ENCODE peak calls at places on chromosomes 2 and 18, in nine cellular contexts. One of them, this sample, is unnamed.

GRCh38 chr2:27356056-27356381 is 545 bp downstream of the GTF3C2 start:
- DNase-seq in IMR-90: peak; percentile 53
- DNase-seq in small intestine: peak; percentile 73
- DNase-seq in GM23248: peak; percentile 79
- DNase-seq in CD8-positive, alpha-beta memory T cell: no peak
- DNase-seq in stomach: peak; percentile 43
- DNase-seq in cardiac muscle cell: no peak
- DNase-seq in Peyer's patch: peak; percentile 76
- DNase-seq in tibial artery: peak; percentile 74
- DNase-seq in this sample: no peak

GRCh38 chr2:174827371-174828369 is 63.4 kb upstream of the CHRNA1 start:
- DNase-seq in small intestine: no peak
- DNase-seq in Peyer's patch: no peak
- DNase-seq in tibial artery: no peak
- DNase-seq in IMR-90: peak; percentile 49
- DNase-seq in GM23248: peak; percentile 54
- DNase-seq in CD8-positive, alpha-beta memory T cell: no peak
- DNase-seq in cardiac muscle cell: peak; percentile 57
- DNase-seq in stomach: no peak
- DNase-seq in this sample: no peak

GRCh38 chr2:20868377-20868776 is 45.5 kb upstream of the LDAH start:
- DNase-seq in stomach: no peak
- DNase-seq in cardiac muscle cell: no peak
- DNase-seq in Peyer's patch: no peak
- DNase-seq in GM23248: no peak
- DNase-seq in tibial artery: no peak
- DNase-seq in CD8-positive, alpha-beta memory T cell: no peak
- DNase-seq in IMR-90: no peak
- DNase-seq in small intestine: no peak
- DNase-seq in this sample: no peak

GRCh38 chr18:21741511-21742322 is 1.1 kb downstream of the MIB1 start:
- DNase-seq in stomach: peak; percentile 40
- DNase-seq in cardiac muscle cell: peak; percentile 24
- DNase-seq in tibial artery: peak; percentile 78
- DNase-seq in small intestine: peak; percentile 14
- DNase-seq in Peyer's patch: peak; percentile 59
- DNase-seq in CD8-positive, alpha-beta memory T cell: peak; percentile 24
- DNase-seq in IMR-90: peak; percentile 9
- DNase-seq in GM23248: peak; percentile 48
- DNase-seq in this sample: peak; percentile 27

GRCh38 chr2:232444409-232445148 is 11.4 kb upstream of the ALPI start:
- DNase-seq in CD8-positive, alpha-beta memory T cell: peak; percentile 29
- DNase-seq in small intestine: peak; percentile 75
- DNase-seq in stomach: peak; percentile 57
- DNase-seq in GM23248: peak; percentile 84
- DNase-seq in tibial artery: peak; percentile 60
- DNase-seq in IMR-90: peak; percentile 50
- DNase-seq in cardiac muscle cell: peak; percentile 39
- DNase-seq in Peyer's patch: peak; percentile 71
- DNase-seq in this sample: peak; percentile 72

GRCh38 chr2:95316466-95317122 is 19.4 kb downstream of the KCNIP3 start:
- DNase-seq in stomach: no peak
- DNase-seq in Peyer's patch: no peak
- DNase-seq in cardiac muscle cell: no peak
- DNase-seq in CD8-positive, alpha-beta memory T cell: no peak
- DNase-seq in small intestine: no peak
- DNase-seq in GM23248: peak; percentile 81
- DNase-seq in IMR-90: peak; percentile 42
- DNase-seq in tibial artery: no peak
- DNase-seq in this sample: no peak

GRCh38 chr18:5678779-5679406 is 135.1 kb upstream of the EPB41L3 start:
- DNase-seq in Peyer's patch: no peak
- DNase-seq in tibial artery: no peak
- DNase-seq in CD8-positive, alpha-beta memory T cell: no peak
- DNase-seq in stomach: no peak
- DNase-seq in small intestine: no peak
- DNase-seq in IMR-90: no peak
- DNase-seq in GM23248: no peak
- DNase-seq in cardiac muscle cell: no peak
- DNase-seq in this sample: no peak

GRCh38 chr18:59459352-59460059 is 100.4 kb upstream of the LMAN1 start:
- DNase-seq in Peyer's patch: no peak
- DNase-seq in IMR-90: peak; percentile 75
- DNase-seq in tibial artery: no peak
- DNase-seq in cardiac muscle cell: peak; percentile 52
- DNase-seq in small intestine: no peak
- DNase-seq in GM23248: peak; percentile 68
- DNase-seq in CD8-positive, alpha-beta memory T cell: no peak
- DNase-seq in stomach: no peak
- DNase-seq in this sample: no peak

GRCh38 chr18:518081-518480 is 17.6 kb upstream of the COLEC12 start:
- DNase-seq in CD8-positive, alpha-beta memory T cell: no peak
- DNase-seq in cardiac muscle cell: no peak
- DNase-seq in stomach: no peak
- DNase-seq in IMR-90: no peak
- DNase-seq in small intestine: no peak
- DNase-seq in tibial artery: no peak
- DNase-seq in Peyer's patch: no peak
- DNase-seq in GM23248: peak; percentile 21
- DNase-seq in this sample: no peak

GRCh38 chr2:763766-764525 is 86.7 kb upstream of the TMEM18 start:
- DNase-seq in cardiac muscle cell: no peak
- DNase-seq in small intestine: no peak
- DNase-seq in IMR-90: no peak
- DNase-seq in stomach: no peak
- DNase-seq in Peyer's patch: no peak
- DNase-seq in CD8-positive, alpha-beta memory T cell: no peak
- DNase-seq in tibial artery: no peak
- DNase-seq in GM23248: peak; percentile 16
- DNase-seq in this sample: no peak

GRCh38 chr2:82837588-82838304 is 1621.3 kb downstream of the SUCLG1 start:
- DNase-seq in tibial artery: no peak
- DNase-seq in CD8-positive, alpha-beta memory T cell: no peak
- DNase-seq in Peyer's patch: no peak
- DNase-seq in small intestine: no peak
- DNase-seq in GM23248: peak; percentile 30
- DNase-seq in stomach: no peak
- DNase-seq in cardiac muscle cell: no peak
- DNase-seq in IMR-90: peak; percentile 70
- DNase-seq in this sample: no peak

DNA sequence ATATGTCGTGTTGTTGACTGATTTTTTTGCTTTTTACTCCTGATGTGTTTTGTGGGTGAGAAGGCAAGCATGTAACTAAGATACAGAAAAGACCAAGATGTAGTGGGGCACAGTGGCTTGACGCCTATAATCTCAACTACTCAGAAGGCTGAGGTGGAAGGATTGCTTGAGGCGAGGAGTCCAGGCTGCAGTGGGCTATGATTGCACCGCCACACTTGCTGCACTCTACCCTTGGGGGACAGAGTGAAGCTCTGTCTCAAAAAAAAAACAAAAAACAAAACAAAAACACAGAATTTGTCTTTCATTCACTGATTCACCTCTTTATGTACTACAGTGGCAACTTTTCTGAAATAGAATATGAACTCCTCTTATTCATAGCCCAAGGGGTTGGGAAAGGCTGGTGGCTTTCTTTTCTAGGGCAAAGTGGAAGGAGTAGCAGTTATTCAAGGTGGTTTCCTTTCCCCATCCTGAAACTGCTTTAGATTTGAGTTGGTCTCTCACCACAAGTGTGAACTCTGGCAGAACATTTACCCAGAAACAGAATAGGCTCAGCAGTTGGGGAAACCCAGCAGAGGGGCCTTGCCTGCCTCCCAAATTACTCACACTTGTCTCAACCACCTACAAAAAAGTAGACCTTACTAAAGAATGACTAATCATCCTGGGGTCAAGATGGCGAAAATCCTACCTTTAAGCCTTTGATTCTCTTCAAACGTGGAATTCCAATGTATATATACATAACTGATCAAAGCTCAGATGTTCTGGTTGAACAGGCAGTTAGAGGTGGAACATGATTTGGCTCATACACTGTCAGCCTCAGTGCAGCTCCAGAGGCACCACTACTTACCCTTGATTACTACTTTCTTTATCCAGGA is 6.5 kb downstream of the TANK start:
- DNase-seq in IMR-90: peak; percentile 35
- DNase-seq in tibial artery: no peak
- DNase-seq in cardiac muscle cell: no peak
- DNase-seq in Peyer's patch: no peak
- DNase-seq in stomach: no peak
- DNase-seq in small intestine: peak; percentile 29
- DNase-seq in CD8-positive, alpha-beta memory T cell: peak; percentile 6
- DNase-seq in GM23248: no peak
- DNase-seq in this sample: no peak
- H3K4me1 ChIP-seq in IMR-90: peaks cover 10% of the 10 kb centered on the region
- H3K4me1 ChIP-seq in tibial artery: peaks cover 24% of the 10 kb centered on the region
- H3K4me1 ChIP-seq in cardiac muscle cell: peaks cover 3% of the 10 kb centered on the region
- H3K4me1 ChIP-seq in Peyer's patch: peaks cover 33% of the 10 kb centered on the region
- H3K4me1 ChIP-seq in stomach: no peaks in the 10 kb centered on the region
- H3K4me1 ChIP-seq in small intestine: peaks cover 3% of the 10 kb centered on the region
- H3K4me1 ChIP-seq in CD8-positive, alpha-beta memory T cell: peaks cover 60% of the 10 kb centered on the region
- H3K4me1 ChIP-seq in GM23248: peaks cover 61% of the 10 kb centered on the region
- H3K4me1 ChIP-seq in this sample: no peaks in the 10 kb centered on the region

GRCh38 chr2:241177935-241178334 is 10.5 kb upstream of the ANO7 start:
- DNase-seq in IMR-90: no peak
- DNase-seq in small intestine: no peak
- DNase-seq in Peyer's patch: no peak
- DNase-seq in GM23248: no peak
- DNase-seq in CD8-positive, alpha-beta memory T cell: no peak
- DNase-seq in cardiac muscle cell: no peak
- DNase-seq in stomach: no peak
- DNase-seq in tibial artery: no peak
- DNase-seq in this sample: no peak
- H3K4me1 ChIP-seq in IMR-90: no peaks in the 10 kb centered on the region
- H3K4me1 ChIP-seq in small intestine: no peaks in the 10 kb centered on the region
- H3K4me1 ChIP-seq in Peyer's patch: no peaks in the 10 kb centered on the region
- H3K4me1 ChIP-seq in GM23248: peaks cover 13% of the 10 kb centered on the region
- H3K4me1 ChIP-seq in CD8-positive, alpha-beta memory T cell: no peaks in the 10 kb centered on the region
- H3K4me1 ChIP-seq in cardiac muscle cell: peaks cover 7% of the 10 kb centered on the region
- H3K4me1 ChIP-seq in stomach: no peaks in the 10 kb centered on the region
- H3K4me1 ChIP-seq in tibial artery: no peaks in the 10 kb centered on the region
- H3K4me1 ChIP-seq in this sample: no peaks in the 10 kb centered on the region

GRCh38 chr2:152408260-152408659 is 73.3 kb downstream of the FMNL2 start:
- DNase-seq in small intestine: no peak
- DNase-seq in IMR-90: no peak
- DNase-seq in Peyer's patch: no peak
- DNase-seq in cardiac muscle cell: no peak
- DNase-seq in GM23248: no peak
- DNase-seq in tibial artery: no peak
- DNase-seq in stomach: no peak
- DNase-seq in CD8-positive, alpha-beta memory T cell: no peak
- DNase-seq in this sample: no peak

GRCh38 chr2:152406836-152407161 is 71.8 kb downstream of the FMNL2 start:
- DNase-seq in small intestine: no peak
- DNase-seq in IMR-90: no peak
- DNase-seq in stomach: no peak
- DNase-seq in Peyer's patch: no peak
- DNase-seq in tibial artery: no peak
- DNase-seq in cardiac muscle cell: no peak
- DNase-seq in GM23248: peak; percentile 23
- DNase-seq in CD8-positive, alpha-beta memory T cell: no peak
- DNase-seq in this sample: no peak

GRCh38 chr2:152406119-152406835 is 71.3 kb downstream of the FMNL2 start:
- DNase-seq in tibial artery: no peak
- DNase-seq in CD8-positive, alpha-beta memory T cell: no peak
- DNase-seq in cardiac muscle cell: no peak
- DNase-seq in GM23248: no peak
- DNase-seq in Peyer's patch: no peak
- DNase-seq in stomach: no peak
- DNase-seq in IMR-90: no peak
- DNase-seq in small intestine: no peak
- DNase-seq in this sample: no peak

GRCh38 chr2:152407806-152408205 is 72.8 kb downstream of the FMNL2 start:
- DNase-seq in CD8-positive, alpha-beta memory T cell: no peak
- DNase-seq in small intestine: no peak
- DNase-seq in Peyer's patch: no peak
- DNase-seq in IMR-90: no peak
- DNase-seq in GM23248: no peak
- DNase-seq in cardiac muscle cell: no peak
- DNase-seq in tibial artery: no peak
- DNase-seq in stomach: no peak
- DNase-seq in this sample: no peak

DNA sequence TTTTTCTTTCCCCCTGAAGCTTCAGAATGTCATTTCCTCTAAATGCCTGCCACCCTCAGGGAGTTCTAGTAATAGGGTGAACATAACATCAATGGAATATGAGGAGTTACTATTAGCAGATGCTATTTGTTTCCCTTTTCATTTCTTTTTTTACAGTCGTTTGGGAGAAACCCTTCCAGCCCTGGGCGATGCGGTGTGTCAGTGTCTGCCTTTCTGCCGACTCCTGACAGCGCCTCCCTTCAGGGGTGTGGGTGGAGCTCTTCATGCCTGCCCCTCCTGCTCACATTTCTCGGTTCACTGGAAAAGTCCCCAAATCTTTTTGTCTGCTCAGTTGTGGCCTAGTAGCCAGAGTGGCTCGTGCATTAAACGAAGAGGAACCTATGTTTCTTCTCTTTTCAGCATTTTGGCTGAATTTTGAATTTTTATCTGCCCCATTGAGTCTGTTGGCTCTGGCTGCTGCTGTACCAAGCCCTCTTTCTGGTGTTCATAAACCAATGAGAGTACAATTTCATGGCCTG is 72.3 kb downstream of the FMNL2 start:
- DNase-seq in GM23248: peak; percentile 86
- DNase-seq in IMR-90: peak; percentile 54
- DNase-seq in small intestine: no peak
- DNase-seq in stomach: no peak
- DNase-seq in Peyer's patch: no peak
- DNase-seq in cardiac muscle cell: peak; percentile 43
- DNase-seq in tibial artery: peak; percentile 84
- DNase-seq in CD8-positive, alpha-beta memory T cell: no peak
- DNase-seq in this sample: peak; percentile 63
- H3K4me1 ChIP-seq in GM23248: peaks cover 46% of the 10 kb centered on the region
- H3K4me1 ChIP-seq in IMR-90: peaks cover 8% of the 10 kb centered on the region
- H3K4me1 ChIP-seq in small intestine: peaks cover 7% of the 10 kb centered on the region
- H3K4me1 ChIP-seq in stomach: peaks cover 50% of the 10 kb centered on the region
- H3K4me1 ChIP-seq in Peyer's patch: no peaks in the 10 kb centered on the region
- H3K4me1 ChIP-seq in cardiac muscle cell: peaks cover 17% of the 10 kb centered on the region
- H3K4me1 ChIP-seq in tibial artery: peaks cover 55% of the 10 kb centered on the region
- H3K4me1 ChIP-seq in CD8-positive, alpha-beta memory T cell: no peaks in the 10 kb centered on the region
- H3K4me1 ChIP-seq in this sample: peaks cover 7% of the 10 kb centered on the region

DNA sequence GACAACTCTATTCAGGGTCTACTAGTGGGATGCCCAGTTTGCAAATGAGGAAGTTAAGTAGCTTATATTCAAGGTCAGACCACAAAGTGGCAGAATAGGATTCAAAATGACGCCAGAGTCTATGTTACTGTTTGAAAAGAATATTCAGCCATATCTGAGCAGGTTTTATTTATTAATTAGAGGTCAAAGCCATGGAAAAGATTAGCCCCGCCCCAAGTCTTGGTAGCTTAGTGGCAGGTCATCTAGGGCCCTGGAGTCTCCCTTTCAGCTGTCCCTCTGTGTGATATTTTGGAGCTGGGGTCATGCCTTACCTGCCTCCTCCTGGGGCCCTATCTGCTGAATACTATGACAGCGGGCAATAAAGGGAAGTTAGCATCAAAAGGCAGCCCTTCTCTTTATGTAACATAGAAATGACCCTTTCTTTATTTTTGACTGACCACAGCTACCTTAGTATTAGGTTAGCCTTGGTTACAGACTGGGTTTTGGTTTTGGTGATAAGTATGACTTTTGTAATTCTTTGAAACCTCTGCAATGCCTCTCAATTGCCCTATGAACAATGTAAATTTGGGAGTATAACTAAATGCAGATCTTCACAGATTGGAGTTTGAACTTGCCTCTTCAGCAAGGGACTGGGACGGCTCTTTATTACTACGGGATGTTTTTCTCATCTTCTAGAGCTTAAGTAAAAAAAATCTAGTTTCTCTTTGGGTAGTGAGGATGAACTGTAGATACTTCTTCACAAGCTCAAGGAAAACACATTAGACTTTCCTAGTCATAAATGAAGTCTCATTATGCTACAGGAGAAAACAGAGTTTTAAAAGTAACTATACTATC is 153.0 kb upstream of the ITGA4 start:
- DNase-seq in tibial artery: no peak
- DNase-seq in cardiac muscle cell: no peak
- DNase-seq in stomach: no peak
- DNase-seq in Peyer's patch: no peak
- DNase-seq in small intestine: no peak
- DNase-seq in IMR-90: no peak
- DNase-seq in GM23248: no peak
- DNase-seq in CD8-positive, alpha-beta memory T cell: no peak
- DNase-seq in this sample: no peak
- H3K4me1 ChIP-seq in tibial artery: no peaks in the 10 kb centered on the region
- H3K4me1 ChIP-seq in cardiac muscle cell: peaks cover 5% of the 10 kb centered on the region
- H3K4me1 ChIP-seq in stomach: no peaks in the 10 kb centered on the region
- H3K4me1 ChIP-seq in Peyer's patch: peaks cover 27% of the 10 kb centered on the region
- H3K4me1 ChIP-seq in small intestine: no peaks in the 10 kb centered on the region
- H3K4me1 ChIP-seq in IMR-90: peaks cover 2% of the 10 kb centered on the region
- H3K4me1 ChIP-seq in GM23248: peaks cover 9% of the 10 kb centered on the region
- H3K4me1 ChIP-seq in CD8-positive, alpha-beta memory T cell: peaks cover 70% of the 10 kb centered on the region
- H3K4me1 ChIP-seq in this sample: no peaks in the 10 kb centered on the region